ENCODE peak calls at places on chromosomes 3 and 15, in five cellular contexts. O is HepG2, Q is H1, C is K562, F is IMR-90. L is an unnamed sample.

GRCh38 chr3:119294402-119294888 is 262 bp downstream of the ARHGAP31 start:
- DNase-seq in O (no peak), Q (no peak), C (no peak), F (no peak), L (peak)

GRCh38 chr15:96330450-96331140 is at the start of gene NR2F2:
- DNase-seq in O (peak), Q (peak), C (peak), F (peak), L (peak)

GRCh38 chr15:100779331-100780207 is 100.1 kb upstream of the ALDH1A3 start:
- DNase-seq in O (no peak), Q (no peak), C (no peak), F (no peak), L (no peak)

GRCh38 chr15:69194854-69195253 is 34.4 kb downstream of the GLCE start:
- DNase-seq in O (peak), Q (no peak), C (no peak), F (no peak), L (no peak)

GRCh38 chr15:68435966-68436365 is 4.0 kb upstream of the ITGA11 start:
- DNase-seq in O (no peak), Q (no peak), C (no peak), F (no peak), L (no peak)

GRCh38 chr3:129121016-129121791 is 400 bp downstream of the RAB43 start:
- DNase-seq in O (no peak), Q (no peak), C (no peak), F (peak), L (no peak)

GRCh38 chr15:71329041-71329440 is 213.8 kb downstream of the THSD4 start:
- DNase-seq in O (no peak), Q (no peak), C (no peak), F (peak), L (no peak)

GRCh38 chr3:4413467-4413866 is 53.6 kb downstream of the SUMF1 start:
- DNase-seq in O (no peak), Q (no peak), C (no peak), F (no peak), L (no peak)

GRCh38 chr3:48572517-48572916 is 8.9 kb upstream of the UCN2 start:
- DNase-seq in O (no peak), Q (no peak), C (no peak), F (no peak), L (no peak)

GRCh38 chr3:197539651-197540051 is 16.1 kb downstream of the BDH1 start:
- DNase-seq in O (no peak), Q (no peak), C (no peak), F (no peak), L (no peak)

GRCh38 chr3:15429080-15429479 is 1.7 kb downstream of the EAF1 start:
- DNase-seq in O (no peak), Q (no peak), C (no peak), F (no peak), L (no peak)

GRCh38 chr15:52727825-52728224 is 48.6 kb upstream of the ATOSA start:
- DNase-seq in O (no peak), Q (no peak), C (no peak), F (no peak), L (no peak)

GRCh38 chr3:58962816-58963215 is 87.0 kb downstream of the CFAP20DC start:
- DNase-seq in O (no peak), Q (no peak), C (no peak), F (peak), L (no peak)

GRCh38 chr3:107962946-107963345 is 127.9 kb downstream of the CD47 start:
- DNase-seq in O (no peak), Q (no peak), C (no peak), F (peak), L (peak)

GRCh38 chr3:128383316-128384235 is 83.1 kb downstream of the DNAJB8 start:
- DNase-seq in O (peak), Q (no peak), C (peak), F (peak), L (peak)

GRCh38 chr3:181718416-181718815 is 6.7 kb downstream of the SOX2 start:
- DNase-seq in O (no peak), Q (no peak), C (no peak), F (no peak), L (no peak)

GRCh38 chr3:170809021-170809974 is 60.7 kb downstream of the RPL22L1 start:
- DNase-seq in O (peak), Q (no peak), C (peak), F (peak), L (peak)

GRCh38 chr3:54357307-54357706 is 235.0 kb downstream of the CACNA2D3 start:
- DNase-seq in O (no peak), Q (no peak), C (no peak), F (no peak), L (no peak)

GRCh38 chr3:16521580-16521941 is 8.1 kb upstream of the RFTN1 start:
- DNase-seq in O (no peak), Q (no peak), C (no peak), F (no peak), L (no peak)

GRCh38 chr3:61522629-61523028 is 38.7 kb upstream of the PTPRG start:
- DNase-seq in O (no peak), Q (no peak), C (no peak), F (no peak), L (no peak)

GRCh38 chr15:96332854-96333193 is 2.3 kb downstream of the NR2F2 start:
- DNase-seq in O (no peak), Q (no peak), C (no peak), F (no peak), L (no peak)

GRCh38 chr3:32743934-32744333 is 58.9 kb downstream of the CNOT10 start:
- DNase-seq in O (peak), Q (no peak), C (no peak), F (peak), L (peak)

GRCh38 chr3:109994853-109995252 is 657.5 kb upstream of the DPPA4 start:
- DNase-seq in O (no peak), Q (no peak), C (no peak), F (no peak), L (no peak)

GRCh38 chr15:70111203-70112017 is 13.7 kb upstream of the TLE3 start:
- DNase-seq in O (no peak), Q (peak), C (peak), F (peak), L (peak)

GRCh38 chr3:39272191-39272590 is 7.6 kb downstream of the CX3CR1 start:
- DNase-seq in O (no peak), Q (no peak), C (no peak), F (no peak), L (no peak)

GRCh38 chr3:141231923-141232861 is 567 bp downstream of the PXYLP1 start:
- DNase-seq in O (no peak), Q (no peak), C (peak), F (no peak), L (peak)

GRCh38 chr3:136250862-136251460 is 821 bp downstream of the PCCB start:
- DNase-seq in O (peak), Q (peak), C (peak), F (peak), L (peak)

GRCh38 chr15:66429117-66429516 is 42.4 kb downstream of the MAP2K1 start:
- DNase-seq in O (no peak), Q (no peak), C (no peak), F (no peak), L (no peak)

GRCh38 chr3:40753371-40753770 is 228.6 kb downstream of the ZNF621 start:
- DNase-seq in O (no peak), Q (no peak), C (no peak), F (no peak), L (no peak)

GRCh38 chr3:11989383-11990050 is 14.7 kb upstream of the SYN2 start:
- DNase-seq in O (no peak), Q (no peak), C (peak), F (no peak), L (peak)

GRCh38 chr3:40020689-40021088 is 211.3 kb downstream of the MYRIP start:
- DNase-seq in O (no peak), Q (no peak), C (no peak), F (no peak), L (no peak)

GRCh38 chr3:27594096-27594690 is 110.0 kb upstream of the SLC4A7 start:
- DNase-seq in O (no peak), Q (no peak), C (no peak), F (peak), L (no peak)

GRCh38 chr3:27593173-27593572 is 109.0 kb upstream of the SLC4A7 start:
- DNase-seq in O (no peak), Q (no peak), C (no peak), F (no peak), L (no peak)

GRCh38 chr3:27591811-27592210 is 107.6 kb upstream of the SLC4A7 start:
- DNase-seq in O (no peak), Q (no peak), C (no peak), F (no peak), L (no peak)

GRCh38 chr3:27596334-27596841 is 112.2 kb upstream of the SLC4A7 start:
- DNase-seq in O (no peak), Q (no peak), C (no peak), F (peak), L (no peak)

DNA sequence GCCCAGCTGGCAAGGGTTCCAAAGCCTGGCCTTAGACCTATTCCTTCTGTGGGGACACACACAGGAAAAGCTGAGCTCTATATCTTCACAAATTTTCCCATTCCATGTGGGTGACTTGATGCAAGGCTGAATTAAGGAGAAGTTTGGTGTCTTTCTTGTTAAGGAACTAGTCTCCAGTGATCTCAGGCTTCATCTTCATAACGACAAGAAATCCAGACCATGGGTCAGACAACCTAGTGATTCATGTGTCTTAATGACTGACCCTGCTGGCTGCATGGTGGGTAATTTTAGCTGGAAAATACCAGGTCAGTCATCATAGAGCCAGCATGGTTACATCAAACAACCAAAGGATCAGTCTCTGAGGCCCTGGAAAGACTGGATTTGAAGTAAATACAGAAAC is 112.7 kb upstream of the SLC4A7 start:
- DNase-seq in O (no peak), Q (no peak), C (no peak), F (peak), L (peak)
- TF ChIP-seq MAFK in O (no peak), Q (no peak), C (no peak), F (no peak), L (no peak)

GRCh38 chr3:65234499-65234898 is 546.7 kb upstream of the ADAMTS9 start:
- DNase-seq in O (no peak), Q (no peak), C (no peak), F (no peak), L (no peak)

GRCh38 chr3:65231544-65231943 is 543.7 kb upstream of the ADAMTS9 start:
- DNase-seq in O (no peak), Q (no peak), C (no peak), F (no peak), L (no peak)

GRCh38 chr3:65233561-65233960 is 545.8 kb upstream of the ADAMTS9 start:
- DNase-seq in O (no peak), Q (no peak), C (no peak), F (no peak), L (no peak)

GRCh38 chr3:65226287-65226686 is 538.5 kb upstream of the ADAMTS9 start:
- DNase-seq in O (no peak), Q (no peak), C (no peak), F (no peak), L (no peak)

GRCh38 chr3:65230251-65231140 is 542.7 kb upstream of the ADAMTS9 start:
- DNase-seq in O (no peak), Q (no peak), C (no peak), F (no peak), L (no peak)
- TF ChIP-seq MAFK in O (no peak), Q (no peak), C (no peak), F (no peak), L (no peak)

GRCh38 chr3:126056123-126056522 is 27.8 kb downstream of the SLC41A3 start:
- DNase-seq in O (no peak), Q (no peak), C (no peak), F (no peak), L (no peak)

GRCh38 chr3:126057936-126058335 is 26.0 kb downstream of the SLC41A3 start:
- DNase-seq in O (no peak), Q (no peak), C (no peak), F (no peak), L (no peak)

GRCh38 chr3:126057547-126057819 is 26.4 kb downstream of the SLC41A3 start:
- DNase-seq in O (no peak), Q (no peak), C (no peak), F (no peak), L (no peak)

GRCh38 chr3:126058666-126059065 is 25.3 kb downstream of the SLC41A3 start:
- DNase-seq in O (no peak), Q (no peak), C (no peak), F (no peak), L (no peak)

DNA sequence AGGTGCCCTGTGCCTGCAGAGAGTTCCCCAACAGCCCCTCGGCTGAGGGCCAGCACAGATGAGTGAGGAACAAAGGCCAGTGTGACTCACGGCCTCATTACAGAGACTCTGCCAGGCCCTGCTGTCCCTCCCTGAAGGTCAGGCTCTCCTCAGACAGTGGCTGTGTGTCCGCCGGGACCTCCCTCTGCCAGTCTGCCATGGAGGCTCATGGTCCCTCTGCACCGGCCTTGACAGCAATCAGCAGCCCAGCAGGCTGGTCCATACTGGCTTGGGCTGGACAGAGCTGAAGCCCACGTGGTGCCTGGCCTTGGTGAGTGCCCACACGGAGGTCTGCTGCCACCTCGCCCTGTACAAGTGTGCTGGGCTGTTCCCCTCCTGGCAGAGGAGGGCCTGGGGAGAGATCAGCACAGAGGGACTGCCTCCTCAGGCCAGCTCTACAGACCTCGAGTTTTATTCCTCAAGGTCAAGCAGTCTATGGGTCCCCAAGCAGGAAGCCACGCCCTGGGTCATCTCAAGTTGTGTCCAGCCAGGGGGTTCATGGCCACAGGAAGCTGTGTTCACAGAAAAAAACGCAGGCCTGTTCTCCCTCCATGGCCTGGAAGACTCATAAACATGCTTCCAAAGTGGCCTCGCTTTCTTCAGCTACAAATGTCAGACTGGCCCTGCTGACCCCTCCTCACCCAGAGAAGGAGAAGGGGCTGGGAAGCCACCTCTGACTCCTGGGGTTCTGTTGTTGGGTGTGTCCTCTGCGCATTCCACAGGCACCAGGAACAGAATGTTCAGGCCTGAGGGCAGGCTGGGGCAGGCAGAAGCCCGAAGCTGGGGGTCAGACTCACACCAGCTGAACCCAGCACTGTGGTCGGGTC is 27.0 kb downstream of the SLC41A3 start:
- DNase-seq in O (peak), Q (no peak), C (peak), F (peak), L (no peak)
- TF ChIP-seq MAFK in O (no peak), Q (no peak), C (no peak), F (no peak), L (no peak)

GRCh38 chr3:192156382-192156781 is 571.0 kb downstream of the FGF12 start:
- DNase-seq in O (peak), Q (no peak), C (no peak), F (no peak), L (no peak)
- TF ChIP-seq MAFK in O (no peak), Q (no peak), C (no peak), F (no peak), L (no peak)

DNA sequence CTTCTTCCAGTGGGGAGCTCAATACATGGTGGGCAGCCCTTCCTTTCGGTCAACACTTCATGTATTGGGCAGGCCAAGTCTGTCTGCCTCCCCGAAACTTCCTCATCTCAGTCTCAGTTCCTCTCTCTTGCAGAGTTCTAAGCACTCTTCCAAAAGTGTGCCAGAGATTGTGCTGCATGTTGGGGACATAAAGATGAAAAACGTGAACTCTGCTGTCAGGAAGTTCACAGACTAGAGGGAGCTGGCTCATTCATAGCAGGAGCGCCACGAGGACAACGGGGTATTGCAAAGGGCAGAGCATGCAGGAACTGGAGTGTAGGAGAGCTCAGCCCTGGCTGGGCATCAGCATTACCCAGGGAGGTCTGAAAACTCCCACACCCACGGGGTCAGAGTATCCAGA is 15.3 kb upstream of the EPHB3 start:
- DNase-seq in O (no peak), Q (no peak), C (no peak), F (no peak), L (no peak)
- TF ChIP-seq MAFK in O (no peak), Q (no peak), C (no peak), F (no peak), L (no peak)

GRCh38 chr3:25872200-25872877 is 82.4 kb downstream of the OXSM start:
- DNase-seq in O (no peak), Q (no peak), C (no peak), F (no peak), L (no peak)
- TF ChIP-seq MAFK in O (peak), Q (no peak), C (no peak), F (no peak), L (no peak)